ENCODE peak calls at places on chromosomes 11 and 22, in six cellular contexts. A is activated naive CD8-positive, alpha-beta T cell treated with anti-CD3 and anti-CD28 coated beads for 36 hours; M is NCI-H1092 treated with DMSO at 0.1 percent for 48 hours; Q is bronchial epithelial cell; E is tibial nerve; Y is lower leg skin. S is an unnamed sample.

GRCh38 chr11:72924568-72925190 is 110.5 kb downstream of the ATG16L2 start:
- DNase-seq in A (no peak), M (peak), Q (peak), E (no peak), Y (no peak), S (no peak)

GRCh38 chr11:111541209-111542061 is 915 bp downstream of the LAYN start:
- DNase-seq in A (peak), M (no peak), Q (peak), E (no peak), Y (peak), S (no peak)

GRCh38 chr11:101390539-101390938 is 193.3 kb downstream of the TRPC6 start:
- DNase-seq in A (no peak), M (no peak), Q (peak), E (no peak), Y (no peak), S (no peak)

GRCh38 chr22:46589141-46589748 is 30.9 kb upstream of the GRAMD4 start:
- DNase-seq in A (no peak), M (no peak), Q (no peak), E (no peak), Y (no peak), S (no peak)

GRCh38 chr11:60801194-60801593 is 16.1 kb downstream of the MS4A10 start:
- DNase-seq in A (no peak), M (no peak), Q (no peak), E (no peak), Y (no peak), S (no peak)

GRCh38 chr11:103537904-103538502 is 428.8 kb downstream of the DYNC2H1 start:
- DNase-seq in A (no peak), M (peak), Q (peak), E (no peak), Y (no peak), S (peak)

GRCh38 chr11:66543263-66544107 is 2.4 kb downstream of the ZDHHC24 start:
- DNase-seq in A (peak), M (no peak), Q (no peak), E (no peak), Y (no peak), S (no peak)

GRCh38 chr11:128304666-128305485 is 282.5 kb downstream of the ETS1 start:
- DNase-seq in A (no peak), M (no peak), Q (no peak), E (no peak), Y (no peak), S (peak)

GRCh38 chr11:65945941-65946558 is 770 bp downstream of the TSGA10IP start:
- DNase-seq in A (no peak), M (no peak), Q (no peak), E (no peak), Y (peak), S (no peak)

S was measured in esophagus muscularis mucosa.